ENCODE peak calls at places on chromosomes 5 and 9, in seven cellular contexts. K is colonic mucosa, C is tibial nerve, F is left lung, L is astrocyte, V is transverse colon, H is sigmoid colon. B is an unnamed sample.

GRCh38 chr5:81767938-81768337 is 17.0 kb upstream of the SSBP2 start:
- DNase-seq in K (no peak), C (no peak), F (no peak), L (peak; percentile 66), V (no peak), H (no peak), B (no peak)

GRCh38 chr9:4866239-4866969 is 73.7 kb downstream of the RCL1 start:
- DNase-seq in K (no peak), C (no peak), F (no peak), L (no peak), V (no peak), H (no peak), B (peak; percentile 34)

GRCh38 chr9:121138561-121138960 is 63.1 kb downstream of the RAB14 start:
- DNase-seq in K (no peak), C (no peak), F (no peak), L (no peak), V (no peak), H (no peak), B (peak; percentile 90)

GRCh38 chr5:128905225-128906110 is 59.8 kb upstream of the SLC27A6 start:
- DNase-seq in K (peak; percentile 30), C (no peak), F (no peak), L (peak; percentile 20), V (peak; percentile 9), H (no peak), B (peak; percentile 56)

GRCh38 chr5:56737002-56737621 is 78.2 kb upstream of the MAP3K1 start:
- DNase-seq in K (no peak), C (no peak), F (no peak), L (peak; percentile 18), V (no peak), H (no peak), B (peak; percentile 44)

GRCh38 chr5:132753135-132753987 is 6.1 kb downstream of the CCNI2 start:
- DNase-seq in K (no peak), C (no peak), F (no peak), L (no peak), V (peak; percentile 8), H (peak; percentile 46), B (no peak)

GRCh38 chr9:131722260-131722659 is 17.6 kb downstream of the RAPGEF1 start:
- DNase-seq in K (no peak), C (no peak), F (no peak), L (no peak), V (no peak), H (no peak), B (no peak)

GRCh38 chr5:94508421-94509148 is 109.8 kb downstream of the KIAA0825 start:
- DNase-seq in K (no peak), C (no peak), F (no peak), L (no peak), V (no peak), H (no peak), B (no peak)

GRCh38 chr5:577800-578199 is 34.3 kb upstream of the CEP72 start:
- DNase-seq in K (no peak), C (no peak), F (no peak), L (no peak), V (no peak), H (no peak), B (no peak)

GRCh38 chr9:75889577-75889976 is 896 bp upstream of the PCSK5 start:
- DNase-seq in K (peak; percentile 67), C (no peak), F (no peak), L (no peak), V (peak; percentile 51), H (no peak), B (no peak)

GRCh38 chr5:58454025-58454424 is 5.9 kb downstream of the PLK2 start:
- DNase-seq in K (peak; percentile 23), C (no peak), F (no peak), L (no peak), V (no peak), H (no peak), B (no peak)

GRCh38 chr9:123310551-123311249 is 42.3 kb upstream of the STRBP start:
- DNase-seq in K (no peak), C (no peak), F (no peak), L (no peak), V (no peak), H (peak; percentile 10), B (no peak)

DNA sequence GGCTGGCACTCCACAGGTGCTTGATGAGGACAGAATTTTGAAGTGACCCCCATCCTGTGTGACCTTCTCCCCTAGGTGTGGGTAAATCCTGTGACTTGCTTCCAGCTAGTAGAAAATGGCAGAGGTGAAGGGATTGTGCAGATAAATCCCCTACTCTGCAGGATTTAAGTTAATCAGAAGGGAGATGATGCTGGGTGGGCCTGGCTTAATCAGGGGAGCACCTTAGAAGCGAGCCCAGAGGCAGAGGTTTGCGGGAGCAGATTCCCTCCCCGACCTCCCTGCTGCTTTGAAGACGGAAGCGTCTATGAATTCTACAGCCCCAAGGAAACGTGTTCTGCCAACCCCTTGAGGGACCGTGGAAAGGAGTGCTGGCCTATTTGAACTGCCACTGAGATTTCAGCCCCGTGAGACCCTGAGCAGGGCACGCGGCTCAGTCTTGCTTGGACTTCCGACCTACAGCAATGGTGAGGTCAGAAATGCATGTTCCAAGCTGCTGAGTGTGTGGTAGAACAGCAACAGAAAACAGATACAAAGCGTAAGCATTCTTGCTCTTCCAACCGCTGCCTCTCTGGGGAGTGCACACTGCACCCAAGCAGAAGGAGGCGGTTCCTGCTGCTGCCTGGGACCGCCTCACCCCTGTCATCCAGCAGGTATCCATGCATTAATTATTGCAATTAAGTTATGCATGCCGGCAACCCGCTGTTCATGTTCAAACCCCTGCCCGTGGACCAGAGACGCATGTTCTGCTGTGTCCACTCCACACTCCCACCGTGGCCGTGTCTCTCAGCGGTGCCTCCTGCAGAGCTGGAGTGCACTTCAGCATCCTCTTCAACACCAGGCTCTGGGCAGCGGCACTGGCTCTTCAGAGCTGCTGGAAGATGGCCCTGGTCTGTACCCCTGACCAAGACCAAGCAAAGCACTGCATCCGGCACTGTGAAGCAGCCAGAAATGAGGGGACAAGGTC is 54.6 kb upstream of the RXRA start:
- DNase-seq in K (no peak), C (no peak), F (no peak), L (no peak), V (no peak), H (no peak), B (no peak)
- H3K4me3 ChIP-seq in K (no peak overlapping the region), C (no peak overlapping the region), F (no peak overlapping the region), L (no peak overlapping the region), V (no peak overlapping the region), H (no peak overlapping the region), B (no peak overlapping the region)

GRCh38 chr9:9792144-9792857 is 820.5 kb downstream of the PTPRD start:
- DNase-seq in K (no peak), C (no peak), F (no peak), L (no peak), V (no peak), H (no peak), B (no peak)

GRCh38 chr9:9790216-9790872 is 822.5 kb downstream of the PTPRD start:
- DNase-seq in K (peak; percentile 27), C (no peak), F (no peak), L (no peak), V (peak; percentile 15), H (no peak), B (peak; percentile 23)

GRCh38 chr9:9791621-9792020 is 821.2 kb downstream of the PTPRD start:
- DNase-seq in K (no peak), C (no peak), F (no peak), L (no peak), V (no peak), H (no peak), B (peak; percentile 12)
- TF ChIP-seq CTCF in K (no peak), C (peak; percentile 13), F (no peak), L (peak; percentile 8), V (no peak), H (no peak), B (no peak)

DNA sequence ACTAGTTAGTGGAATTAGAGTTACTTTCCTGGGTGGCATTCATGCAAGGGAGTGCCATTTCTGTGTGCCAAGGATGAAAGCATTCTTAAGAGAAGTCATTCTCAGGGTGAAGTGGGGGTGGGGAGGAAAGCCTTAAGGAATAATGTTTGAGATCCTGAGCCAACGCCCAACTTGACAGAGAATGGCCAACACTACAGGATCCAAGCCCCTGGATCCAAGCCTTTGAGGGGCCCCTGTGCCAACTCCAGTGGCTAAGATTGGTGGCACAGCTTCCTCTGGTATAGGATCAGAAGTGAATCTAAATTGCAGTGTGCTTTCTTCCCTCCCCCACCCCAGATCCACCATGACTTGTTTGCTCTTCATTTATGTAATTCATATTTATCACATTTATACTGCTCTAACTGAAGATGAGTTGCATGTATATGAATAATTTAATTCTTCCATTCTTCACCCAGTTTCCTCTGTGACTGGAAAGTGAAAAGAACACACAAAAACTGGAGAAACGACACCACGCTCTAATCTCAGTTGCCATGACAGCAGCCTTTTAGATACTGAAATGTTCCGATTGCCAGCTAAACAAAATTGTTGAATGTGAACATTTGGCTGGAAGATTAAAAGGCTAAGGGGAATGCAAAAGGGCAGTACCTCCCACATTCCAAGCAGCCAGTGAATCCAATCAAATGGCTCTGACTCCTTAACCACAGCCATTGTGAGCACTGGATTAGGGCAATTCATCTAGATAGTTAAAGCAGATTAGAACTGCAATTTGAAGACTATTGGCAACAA is 4.5 kb downstream of the ZNF608 start:
- DNase-seq in K (peak; percentile 65), C (no peak), F (no peak), L (peak; percentile 99), V (peak; percentile 42), H (no peak), B (peak; percentile 84)
- H3K4me3 ChIP-seq in K (no peak overlapping the region), C (no peak overlapping the region), F (peak overlapping the region; percentile 46), L (no peak overlapping the region), V (no peak overlapping the region), H (no peak overlapping the region), B (peak overlapping the region; percentile 7)

GRCh38 chr5:179817071-179817840 is 3.4 kb upstream of the SQSTM1 start:
- DNase-seq in K (peak; percentile 48), C (no peak), F (peak; percentile 90), L (no peak), V (no peak), H (no peak), B (no peak)
- TF ChIP-seq CTCF in K (no peak), C (peak; percentile 19), F (no peak), L (no peak), V (peak; percentile 13), H (no peak), B (no peak)

DNA sequence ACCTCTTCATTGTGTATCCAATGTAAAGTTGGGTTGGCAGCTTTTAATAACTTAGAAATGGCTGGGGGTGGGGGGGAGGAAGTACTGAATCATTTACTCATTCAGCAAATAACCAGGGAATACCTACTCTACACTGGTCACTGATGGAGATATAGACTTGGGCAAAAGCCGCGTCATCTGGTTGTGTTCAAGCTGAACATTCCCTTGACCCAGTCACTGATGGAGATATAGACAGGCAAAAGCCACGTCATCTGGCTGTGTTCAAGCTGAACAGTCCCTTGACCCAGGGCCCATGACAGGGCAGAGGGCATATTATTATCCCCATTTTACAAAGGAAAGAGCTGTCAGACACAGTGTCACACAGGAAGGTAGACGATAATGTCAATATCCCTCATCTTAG is 32.6 kb downstream of the FOXI1 start:
- DNase-seq in K (no peak), C (no peak), F (no peak), L (no peak), V (no peak), H (no peak), B (no peak)
- H3K4me3 ChIP-seq in K (no peak overlapping the region), C (no peak overlapping the region), F (no peak overlapping the region), L (no peak overlapping the region), V (no peak overlapping the region), H (no peak overlapping the region), B (no peak overlapping the region)

GRCh38 chr9:134055981-134056461 is 11.8 kb downstream of the BRD3 start:
- DNase-seq in K (peak; percentile 65), C (peak; percentile 62), F (peak; percentile 90), L (peak; percentile 73), V (peak; percentile 78), H (peak; percentile 94), B (peak; percentile 79)
- TF ChIP-seq CTCF in K (no peak), C (no peak), F (no peak), L (no peak), V (no peak), H (no peak), B (no peak)

B was measured in bronchial epithelial cell.